ENCODE peak calls at places on chromosomes 2 and 18, in nine cellular contexts. Y is nephron progenitor cell, U is AG08395, I is GDM1, E is substantia nigra, A is endothelial cell, K is neural crest cell, X is OCI-LY7, Q is fibroblast of pulmonary artery. Z is an unnamed sample.

GRCh38 chr2:53949457-53949856 is 21.3 kb downstream of the PSME4 start:
- DNase-seq in Y (no peak), U (no peak), I (no peak), E (no peak), A (no peak), K (no peak), X (no peak), Q (peak), Z (no peak)

GRCh38 chr2:69779258-69779989 is 37.5 kb downstream of the ANXA4 start:
- DNase-seq in Y (no peak), U (peak), I (no peak), E (no peak), A (no peak), K (no peak), X (no peak), Q (no peak), Z (no peak)

GRCh38 chr2:130355578-130356431 is at the start of gene PTPN18:
- DNase-seq in Y (peak), U (peak), I (peak), E (peak), A (peak), K (peak), X (peak), Q (peak), Z (peak)

GRCh38 chr2:11675423-11676112 is 5.6 kb upstream of the NTSR2 start:
- DNase-seq in Y (no peak), U (no peak), I (no peak), E (no peak), A (no peak), K (no peak), X (no peak), Q (no peak), Z (no peak)

GRCh38 chr18:56910967-56911366 is 235.9 kb upstream of the BOD1L2 start:
- DNase-seq in Y (no peak), U (no peak), I (no peak), E (no peak), A (no peak), K (no peak), X (no peak), Q (no peak), Z (no peak)

GRCh38 chr2:96824079-96824870 is 8.2 kb downstream of the CNNM3 start:
- DNase-seq in Y (no peak), U (peak), I (no peak), E (no peak), A (no peak), K (no peak), X (no peak), Q (peak), Z (no peak)

GRCh38 chr2:239152916-239153305 is 247.9 kb downstream of the HDAC4 start:
- DNase-seq in Y (no peak), U (no peak), I (no peak), E (no peak), A (no peak), K (no peak), X (no peak), Q (no peak), Z (no peak)

GRCh38 chr18:50143891-50144290 is 51.1 kb downstream of the MYO5B start:
- DNase-seq in Y (no peak), U (no peak), I (no peak), E (no peak), A (no peak), K (no peak), X (no peak), Q (no peak), Z (no peak)

GRCh38 chr2:68157002-68157401 is 686 bp upstream of the PNO1 start:
- DNase-seq in Y (peak), U (peak), I (no peak), E (no peak), A (peak), K (no peak), X (no peak), Q (no peak), Z (no peak)

GRCh38 chr2:149221898-149222297 is 108.5 kb upstream of the LYPD6 start:
- DNase-seq in Y (peak), U (no peak), I (no peak), E (no peak), A (no peak), K (no peak), X (no peak), Q (no peak), Z (peak)

GRCh38 chr18:8468911-8469310 is 140.3 kb upstream of the RAB12 start:
- DNase-seq in Y (peak), U (peak), I (no peak), E (no peak), A (no peak), K (no peak), X (no peak), Q (peak), Z (no peak)

GRCh38 chr18:73841661-73842060 is 306.0 kb downstream of the FBXO15 start:
- DNase-seq in Y (no peak), U (no peak), I (no peak), E (no peak), A (no peak), K (no peak), X (no peak), Q (peak), Z (no peak)

GRCh38 chr2:73821227-73821626 is 7.5 kb upstream of the STAMBP start:
- DNase-seq in Y (no peak), U (no peak), I (no peak), E (no peak), A (peak), K (no peak), X (no peak), Q (no peak), Z (no peak)

GRCh38 chr2:58701688-58702301 is 460.7 kb upstream of the FANCL start:
- DNase-seq in Y (no peak), U (no peak), I (no peak), E (no peak), A (no peak), K (no peak), X (no peak), Q (no peak), Z (no peak)

GRCh38 chr2:127050803-127051115 is 56.2 kb downstream of the BIN1 start:
- DNase-seq in Y (no peak), U (no peak), I (no peak), E (no peak), A (no peak), K (no peak), X (no peak), Q (no peak), Z (no peak)

GRCh38 chr2:233449921-233450853 is 95.9 kb downstream of the DGKD start:
- DNase-seq in Y (no peak), U (no peak), I (no peak), E (no peak), A (no peak), K (no peak), X (no peak), Q (no peak), Z (no peak)

GRCh38 chr2:10097352-10098148 is 17.3 kb upstream of the CYS1 start:
- DNase-seq in Y (peak), U (peak), I (no peak), E (no peak), A (peak), K (peak), X (peak), Q (peak), Z (peak)

GRCh38 chr2:60554649-60555065 is 1.2 kb upstream of the BCL11A start:
- DNase-seq in Y (peak), U (no peak), I (no peak), E (no peak), A (peak), K (no peak), X (no peak), Q (no peak), Z (peak)

GRCh38 chr2:219469186-219469724 is 29.4 kb upstream of the GMPPA start:
- DNase-seq in Y (no peak), U (peak), I (no peak), E (no peak), A (no peak), K (no peak), X (no peak), Q (peak), Z (no peak)

GRCh38 chr18:58316943-58317342 is 272.9 kb downstream of the NEDD4L start:
- DNase-seq in Y (no peak), U (no peak), I (no peak), E (no peak), A (no peak), K (no peak), X (no peak), Q (no peak), Z (no peak)

GRCh38 chr18:50745946-50746345 is 73.9 kb downstream of the MRO start:
- DNase-seq in Y (no peak), U (no peak), I (no peak), E (no peak), A (no peak), K (no peak), X (no peak), Q (no peak), Z (no peak)

GRCh38 chr2:180698668-180699067 is 281.7 kb upstream of the UBE2E3 start:
- DNase-seq in Y (no peak), U (no peak), I (no peak), E (no peak), A (no peak), K (no peak), X (no peak), Q (no peak), Z (no peak)

GRCh38 chr2:228652366-228652765 is 470.9 kb upstream of the SPHKAP start:
- DNase-seq in Y (no peak), U (peak), I (no peak), E (no peak), A (no peak), K (no peak), X (no peak), Q (no peak), Z (no peak)

GRCh38 chr18:77304263-77304662 is 54.6 kb downstream of the GALR1 start:
- DNase-seq in Y (no peak), U (no peak), I (no peak), E (no peak), A (no peak), K (no peak), X (no peak), Q (no peak), Z (no peak)

GRCh38 chr2:72719416-72719815 is 106.4 kb downstream of the EXOC6B start:
- DNase-seq in Y (peak), U (no peak), I (no peak), E (no peak), A (peak), K (no peak), X (no peak), Q (peak), Z (no peak)

GRCh38 chr2:7915302-7916200 is 766.3 kb upstream of the ID2 start:
- DNase-seq in Y (no peak), U (peak), I (no peak), E (no peak), A (no peak), K (no peak), X (no peak), Q (peak), Z (no peak)

GRCh38 chr2:42314892-42315468 is 46.0 kb downstream of the COX7A2L start:
- DNase-seq in Y (no peak), U (peak), I (no peak), E (no peak), A (no peak), K (no peak), X (no peak), Q (peak), Z (no peak)

GRCh38 chr2:204713211-204713610 is 167.9 kb downstream of the PARD3B start:
- DNase-seq in Y (no peak), U (no peak), I (no peak), E (no peak), A (no peak), K (no peak), X (no peak), Q (no peak), Z (no peak)

GRCh38 chr2:175111200-175111657 is 56.8 kb downstream of the ATF2 start:
- DNase-seq in Y (no peak), U (peak), I (no peak), E (no peak), A (no peak), K (no peak), X (peak), Q (peak), Z (peak)

GRCh38 chr2:158205215-158205614 is 103.5 kb downstream of the UPP2 start:
- DNase-seq in Y (no peak), U (no peak), I (no peak), E (no peak), A (no peak), K (no peak), X (no peak), Q (no peak), Z (no peak)

GRCh38 chr2:46589381-46589780 is 110.0 kb downstream of the TMEM247 start:
- DNase-seq in Y (no peak), U (no peak), I (no peak), E (no peak), A (no peak), K (no peak), X (no peak), Q (no peak), Z (no peak)

GRCh38 chr2:44016282-44016681 is 20.5 kb upstream of the LRPPRC start:
- DNase-seq in Y (peak), U (peak), I (no peak), E (no peak), A (peak), K (peak), X (peak), Q (peak), Z (no peak)

GRCh38 chr2:27154990-27155615 is 6.3 kb downstream of the TCF23 start:
- DNase-seq in Y (no peak), U (no peak), I (no peak), E (no peak), A (no peak), K (no peak), X (no peak), Q (no peak), Z (no peak)

GRCh38 chr2:216804357-216805350 is 55.2 kb downstream of the TNP1 start:
- DNase-seq in Y (no peak), U (no peak), I (no peak), E (no peak), A (no peak), K (no peak), X (no peak), Q (no peak), Z (no peak)

GRCh38 chr18:79379251-79379905 is 16.4 kb upstream of the NFATC1 start:
- DNase-seq in Y (no peak), U (no peak), I (no peak), E (no peak), A (no peak), K (no peak), X (no peak), Q (no peak), Z (no peak)

GRCh38 chr2:160294339-160294803 is 94.3 kb upstream of the ITGB6 start:
- DNase-seq in Y (no peak), U (peak), I (no peak), E (no peak), A (no peak), K (no peak), X (no peak), Q (peak), Z (no peak)

GRCh38 chr18:76306685-76307292 is 188.3 kb downstream of the ZNF516 start:
- DNase-seq in Y (no peak), U (no peak), I (no peak), E (no peak), A (no peak), K (no peak), X (peak), Q (no peak), Z (no peak)

GRCh38 chr2:71801969-71802368 is 345.7 kb downstream of the CYP26B1 start:
- DNase-seq in Y (peak), U (peak), I (no peak), E (peak), A (peak), K (peak), X (no peak), Q (peak), Z (peak)

GRCh38 chr2:66463206-66463605 is 28.3 kb downstream of the MEIS1 start:
- DNase-seq in Y (no peak), U (no peak), I (no peak), E (no peak), A (no peak), K (no peak), X (no peak), Q (no peak), Z (no peak)

Z was measured in retina.